ENCODE peak calls at places on chromosomes 7 and 10, in nine cellular contexts. W is HS-5; K is activated effector memory CD4-positive, alpha-beta T cell treated with anti-CD3 and anti-CD28 coated beads, Interleukin-2, amount 50 U/mL, for 16 hours; D is DND-41; G is ELF-1; C is NCI-H460; Y is dorsolateral prefrontal cortex; B is CD4-positive, CD25-positive, alpha-beta regulatory T cell; F is GM23248. V is an unnamed sample.

GRCh38 chr7:23353172-23353571 is 54.0 kb downstream of the MALSU1 start:
- DNase-seq in W (no peak), K (no peak), D (no peak), G (no peak), C (no peak), Y (no peak), B (no peak), F (no peak), V (peak)

GRCh38 chr10:36943534-36943933 is 181.9 kb upstream of the ANKRD30A start:
- DNase-seq in W (no peak), K (no peak), D (no peak), G (peak), C (no peak), Y (no peak), B (no peak), F (no peak), V (no peak)

GRCh38 chr10:4028027-4028471 is 243.0 kb upstream of the KLF6 start:
- DNase-seq in W (no peak), K (no peak), D (peak), G (no peak), C (no peak), Y (no peak), B (no peak), F (peak), V (no peak)

GRCh38 chr7:149459540-149460433 is 1.1 kb downstream of the ZNF777 start:
- DNase-seq in W (no peak), K (no peak), D (no peak), G (no peak), C (no peak), Y (no peak), B (no peak), F (peak), V (peak)

GRCh38 chr7:113100091-113100723 is 13.6 kb upstream of the GPR85 start:
- DNase-seq in W (no peak), K (no peak), D (no peak), G (no peak), C (no peak), Y (no peak), B (no peak), F (peak), V (no peak)

GRCh38 chr7:76357379-76358052 is 1.3 kb downstream of the YWHAG start:
- DNase-seq in W (no peak), K (no peak), D (no peak), G (no peak), C (no peak), Y (no peak), B (no peak), F (peak), V (no peak)

GRCh38 chr7:105136221-105136620 is 122.2 kb downstream of the KMT2E start:
- DNase-seq in W (no peak), K (no peak), D (no peak), G (no peak), C (no peak), Y (no peak), B (no peak), F (peak), V (no peak)

GRCh38 chr10:44890721-44891550 is 20.2 kb upstream of the TMEM72 start:
- DNase-seq in W (no peak), K (no peak), D (no peak), G (no peak), C (no peak), Y (no peak), B (no peak), F (no peak), V (no peak)

GRCh38 chr10:11562888-11563287 is 48.6 kb downstream of the USP6NL start:
- DNase-seq in W (no peak), K (no peak), D (no peak), G (no peak), C (no peak), Y (no peak), B (no peak), F (no peak), V (no peak)

GRCh38 chr7:151754142-151754590 is 122.7 kb downstream of the PRKAG2 start:
- DNase-seq in W (peak), K (peak), D (peak), G (peak), C (peak), Y (peak), B (no peak), F (peak), V (peak)

GRCh38 chr7:371779-372545 is 82.0 kb downstream of the FOXL3 start:
- DNase-seq in W (no peak), K (no peak), D (no peak), G (no peak), C (no peak), Y (peak), B (no peak), F (peak), V (no peak)

GRCh38 chr7:90345548-90346319 is 782 bp upstream of the GTPBP10 start:
- DNase-seq in W (peak), K (no peak), D (no peak), G (peak), C (no peak), Y (no peak), B (no peak), F (peak), V (peak)

GRCh38 chr10:132624847-132625839 is 87.6 kb downstream of the INPP5A start:
- DNase-seq in W (no peak), K (no peak), D (no peak), G (no peak), C (no peak), Y (peak), B (no peak), F (peak), V (no peak)

GRCh38 chr10:126090911-126091728 is 194.8 kb downstream of the FANK1 start:
- DNase-seq in W (peak), K (no peak), D (no peak), G (no peak), C (no peak), Y (no peak), B (no peak), F (peak), V (no peak)

GRCh38 chr7:96655956-96656355 is 53.7 kb downstream of the SEM1 start:
- DNase-seq in W (no peak), K (no peak), D (no peak), G (no peak), C (no peak), Y (no peak), B (no peak), F (no peak), V (no peak)

GRCh38 chr7:98215561-98216495 is 4.6 kb downstream of the BHLHA15 start:
- DNase-seq in W (no peak), K (no peak), D (no peak), G (no peak), C (no peak), Y (no peak), B (no peak), F (no peak), V (no peak)

GRCh38 chr7:121204537-121204936 is 124.3 kb upstream of the WNT16 start:
- DNase-seq in W (no peak), K (no peak), D (no peak), G (no peak), C (no peak), Y (no peak), B (no peak), F (peak), V (no peak)

GRCh38 chr10:28248092-28248491 is 54.8 kb downstream of the MPP7 start:
- DNase-seq in W (no peak), K (no peak), D (no peak), G (no peak), C (no peak), Y (no peak), B (no peak), F (peak), V (no peak)

GRCh38 chr7:46015107-46015868 is 94.2 kb upstream of the IGFBP3 start:
- DNase-seq in W (no peak), K (no peak), D (peak), G (peak), C (no peak), Y (no peak), B (no peak), F (no peak), V (peak)

GRCh38 chr10:17883621-17884020 is 68.1 kb upstream of the SLC39A12 start:
- DNase-seq in W (no peak), K (no peak), D (no peak), G (no peak), C (no peak), Y (no peak), B (no peak), F (no peak), V (no peak)

GRCh38 chr10:93916257-93917063 is 22.7 kb downstream of the SLC35G1 start:
- DNase-seq in W (peak), K (no peak), D (no peak), G (peak), C (peak), Y (no peak), B (no peak), F (peak), V (peak)

V was measured in MM.1S.